ENCODE peak calls at places on chromosomes 7 and 10, in four cellular contexts. N is GM12878, M is HepG2, O is K562. Z is an unnamed sample.

GRCh38 chr7:18421297-18422004 is 74.1 kb upstream of the HDAC9 start:
- DNase-seq in N (no peak), M (no peak), O (no peak), Z (no peak)

GRCh38 chr7:156151658-156152057 is 339.4 kb upstream of the SHH start:
- DNase-seq in N (no peak), M (no peak), O (no peak), Z (no peak)

GRCh38 chr7:77698042-77698625 is 1.9 kb downstream of the RSBN1L start:
- DNase-seq in N (no peak), M (no peak), O (peak; percentile 18), Z (no peak)

GRCh38 chr7:44145419-44145968 is 4.4 kb upstream of the MYL7 start:
- DNase-seq in N (no peak), M (no peak), O (peak; percentile 9), Z (no peak)

GRCh38 chr10:77293785-77294184 is 343.8 kb downstream of the KCNMA1 start:
- DNase-seq in N (no peak), M (no peak), O (no peak), Z (no peak)

GRCh38 chr10:329361-330099 is 194.3 kb downstream of the ZMYND11 start:
- DNase-seq in N (no peak), M (peak; percentile 80), O (peak; percentile 58), Z (peak; percentile 88)

GRCh38 chr10:116521424-116522305 is 24.1 kb upstream of the PNLIP start:
- DNase-seq in N (no peak), M (peak; percentile 28), O (peak; percentile 19), Z (peak; percentile 45)

GRCh38 chr7:47303014-47303694 is 278.8 kb downstream of the TNS3 start:
- DNase-seq in N (no peak), M (no peak), O (no peak), Z (no peak)

GRCh38 chr10:107728807-107729206 is 564.3 kb upstream of the SORCS1 start:
- DNase-seq in N (peak; percentile 11), M (no peak), O (no peak), Z (no peak)

GRCh38 chr7:21898265-21898930 is 47.3 kb downstream of the CDCA7L start:
- DNase-seq in N (peak; percentile 62), M (no peak), O (no peak), Z (no peak)

GRCh38 chr7:66247387-66248078 is 42.4 kb downstream of the TPST1 start:
- DNase-seq in N (no peak), M (no peak), O (no peak), Z (peak; percentile 12)

GRCh38 chr10:43683451-43684197 is 34.9 kb upstream of the ZNF32 start:
- DNase-seq in N (no peak), M (peak; percentile 19), O (peak; percentile 58), Z (peak; percentile 18)

GRCh38 chr10:69575164-69575722 is 2.0 kb upstream of the NEUROG3 start:
- DNase-seq in N (no peak), M (no peak), O (no peak), Z (no peak)

GRCh38 chr7:38940774-38941173 is 31.8 kb upstream of the VPS41 start:
- DNase-seq in N (no peak), M (no peak), O (no peak), Z (no peak)

GRCh38 chr7:152664636-152665035 is 11.3 kb downstream of the XRCC2 start:
- DNase-seq in N (no peak), M (peak; percentile 37), O (no peak), Z (no peak)

GRCh38 chr7:34928052-34928451 is 109.2 kb downstream of the DPY19L1 start:
- DNase-seq in N (no peak), M (peak; percentile 46), O (peak; percentile 64), Z (peak; percentile 57)

GRCh38 chr7:74656421-74656910 is 1.1 kb upstream of the GTF2I start:
- DNase-seq in N (no peak), M (peak; percentile 51), O (peak; percentile 82), Z (peak; percentile 44)

GRCh38 chr10:97731346-97732051 is 5.4 kb upstream of the ZFYVE27 start:
- DNase-seq in N (no peak), M (peak; percentile 66), O (peak; percentile 73), Z (peak; percentile 81)

GRCh38 chr10:116183733-116184447 is 89.1 kb downstream of the GFRA1 start:
- DNase-seq in N (no peak), M (no peak), O (no peak), Z (no peak)

GRCh38 chr10:33955676-33956075 is 621.2 kb upstream of the NRP1 start:
- DNase-seq in N (no peak), M (no peak), O (no peak), Z (no peak)

GRCh38 chr7:141528399-141528798 is 22.8 kb upstream of the AGK start:
- DNase-seq in N (no peak), M (no peak), O (no peak), Z (no peak)

GRCh38 chr7:69880848-69881247 is 282.6 kb downstream of the AUTS2 start:
- DNase-seq in N (no peak), M (no peak), O (no peak), Z (no peak)

GRCh38 chr10:113736576-113736975 is 14.9 kb upstream of the PLEKHS1 start:
- DNase-seq in N (no peak), M (no peak), O (no peak), Z (no peak)

GRCh38 chr7:128879939-128880746 is 17.5 kb downstream of the ATP6V1F start:
- DNase-seq in N (no peak), M (peak; percentile 41), O (peak; percentile 87), Z (peak; percentile 96)

GRCh38 chr10:103982639-103983038 is 15.7 kb downstream of the SLK start:
- DNase-seq in N (no peak), M (peak; percentile 33), O (peak; percentile 41), Z (no peak)

GRCh38 chr7:108486291-108486966 is 30.2 kb upstream of the NRCAM start:
- DNase-seq in N (no peak), M (no peak), O (no peak), Z (no peak)

GRCh38 chr7:82443801-82444219 is 233 bp upstream of the CACNA2D1 start:
- DNase-seq in N (no peak), M (no peak), O (no peak), Z (peak; percentile 84)

GRCh38 chr10:12847361-12847975 is 154.0 kb downstream of the CCDC3 start:
- DNase-seq in N (no peak), M (no peak), O (peak; percentile 48), Z (no peak)

GRCh38 chr7:153397459-153397858 is 637.9 kb downstream of the ACTR3B start:
- DNase-seq in N (no peak), M (no peak), O (no peak), Z (no peak)

GRCh38 chr10:78974409-78975317 is 94.1 kb upstream of the ZMIZ1 start:
- DNase-seq in N (no peak), M (peak; percentile 76), O (peak; percentile 84), Z (peak; percentile 83)

GRCh38 chr10:126080879-126081331 is 184.5 kb downstream of the FANK1 start:
- DNase-seq in N (no peak), M (no peak), O (no peak), Z (no peak)

GRCh38 chr7:112005205-112005604 is 201.0 kb downstream of the DOCK4 start:
- DNase-seq in N (no peak), M (no peak), O (no peak), Z (no peak)

GRCh38 chr7:55556492-55556891 is 15.8 kb downstream of the VOPP1 start:
- DNase-seq in N (no peak), M (no peak), O (no peak), Z (no peak)

DNA sequence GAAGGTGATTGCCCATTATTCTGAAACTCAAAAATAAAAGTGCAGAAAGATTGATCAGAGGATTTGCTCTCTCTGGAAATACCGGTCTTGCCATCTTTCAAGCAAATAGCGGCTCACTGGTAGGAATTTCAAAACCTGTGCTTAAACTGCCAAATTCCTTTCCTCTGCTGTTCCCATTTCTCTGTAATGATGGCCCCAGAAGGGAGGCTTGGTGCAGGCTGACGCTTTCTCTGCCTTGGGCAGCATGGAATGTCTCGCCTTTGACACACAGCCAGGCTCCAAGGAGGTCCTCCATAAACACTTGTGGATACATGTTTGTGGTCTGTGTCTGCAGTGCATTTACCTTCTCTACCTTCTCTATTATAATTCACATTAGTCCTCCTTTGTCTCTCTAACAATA is 146.8 kb downstream of the HIBADH start:
- DNase-seq in N (no peak), M (no peak), O (no peak), Z (no peak)
- TF ChIP-seq KDM1A in N (no peak), M (no peak), O (no peak), Z (no peak)

DNA sequence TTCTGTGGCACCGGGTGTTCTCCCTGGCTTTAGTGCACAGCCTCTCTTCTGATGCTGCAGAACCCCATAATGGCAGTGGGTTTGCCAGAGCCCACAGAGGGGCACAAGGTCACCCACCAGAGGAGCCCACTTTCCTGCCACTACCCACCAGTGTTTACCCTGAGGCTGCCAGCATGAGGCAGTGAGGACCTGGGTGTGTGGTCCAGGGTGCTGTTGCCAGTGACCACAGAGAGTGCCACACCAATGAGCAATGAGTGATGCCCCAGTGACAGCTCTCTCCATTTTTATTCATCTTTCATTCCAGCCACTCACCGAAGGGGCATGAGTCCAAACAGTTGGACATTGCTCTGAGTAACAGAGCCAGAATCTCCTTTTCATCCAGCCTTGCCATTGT is 34.8 kb downstream of the MTURN start:
- DNase-seq in N (no peak), M (no peak), O (no peak), Z (no peak)
- TF ChIP-seq MYC in N (no peak), M (no peak), O (no peak), Z (no peak)

GRCh38 chr10:5970527-5970926 is 6.8 kb downstream of the IL15RA start:
- DNase-seq in N (no peak), M (no peak), O (no peak), Z (no peak)

GRCh38 chr10:5968037-5968680 is 9.2 kb downstream of the IL15RA start:
- DNase-seq in N (no peak), M (no peak), O (no peak), Z (peak; percentile 28)

GRCh38 chr10:5970066-5970465 is 7.3 kb downstream of the IL15RA start:
- DNase-seq in N (no peak), M (no peak), O (no peak), Z (no peak)

GRCh38 chr10:5971315-5971832 is 6.0 kb downstream of the IL15RA start:
- DNase-seq in N (no peak), M (no peak), O (peak; percentile 81), Z (no peak)

GRCh38 chr10:5968681-5969453 is 8.5 kb downstream of the IL15RA start:
- DNase-seq in N (no peak), M (peak; percentile 55), O (no peak), Z (peak; percentile 14)
- TF ChIP-seq KDM1A in N (no peak), M (peak; percentile 88), O (no peak), Z (no peak)

GRCh38 chr7:100111156-100111555 is 8.0 kb downstream of the TAF6 start:
- DNase-seq in N (no peak), M (no peak), O (peak; percentile 54), Z (no peak)

GRCh38 chr7:100107890-100108289 is 6.4 kb downstream of the AP4M1 start:
- DNase-seq in N (no peak), M (no peak), O (no peak), Z (no peak)

GRCh38 chr7:100109521-100110163 is 8.2 kb downstream of the AP4M1 start:
- DNase-seq in N (no peak), M (no peak), O (no peak), Z (no peak)

GRCh38 chr7:100115026-100115425 is 4.1 kb downstream of the TAF6 start:
- DNase-seq in N (no peak), M (no peak), O (no peak), Z (no peak)

GRCh38 chr7:100111914-100112313 is 7.2 kb downstream of the TAF6 start:
- DNase-seq in N (no peak), M (no peak), O (no peak), Z (no peak)
- TF ChIP-seq MYC in N (no peak), M (no peak), O (no peak), Z (no peak)

GRCh38 chr10:122388287-122388997 is 13.9 kb downstream of the PLEKHA1 start:
- DNase-seq in N (no peak), M (no peak), O (no peak), Z (no peak)
- TF ChIP-seq KDM1A in N (no peak), M (no peak), O (no peak), Z (no peak)

Z was measured in A549.